ENCODE peak calls at places on chromosomes 16 and 17, in seven cellular contexts. One of them, this sample, is unnamed.

GRCh38 chr17:40109471-40109824 is 9.1 kb upstream of the NR1D1 start:
- DNase-seq in stimulated activated naive CD4-positive, alpha-beta T cell: no peak
- DNase-seq in activated CD8-positive, alpha-beta T cell treated with anti-CD3 and anti-CD28 coated beads, Interleukin-2, amount 10 ng/mL, durations not matched to agents 7 days and 5 days: peak
- DNase-seq in natural killer cell treated with Interleukin-12 subunit alpha and Interleukin-12 subunit beta and Interleukin-15 and Interleukin-18, amount 100 ng/mL, for 72 hours: no peak
- DNase-seq in skeletal muscle cell: no peak
- DNase-seq in body of pancreas: peak
- DNase-seq in epithelial cell of esophagus: peak
- DNase-seq in this sample: no peak

GRCh38 chr16:87414251-87414680 is 22.1 kb downstream of the MAP1LC3B start:
- DNase-seq in activated CD8-positive, alpha-beta T cell treated with anti-CD3 and anti-CD28 coated beads, Interleukin-2, amount 10 ng/mL, durations not matched to agents 7 days and 5 days: no peak
- DNase-seq in natural killer cell treated with Interleukin-12 subunit alpha and Interleukin-12 subunit beta and Interleukin-15 and Interleukin-18, amount 100 ng/mL, for 72 hours: no peak
- DNase-seq in body of pancreas: no peak
- DNase-seq in epithelial cell of esophagus: peak
- DNase-seq in stimulated activated naive CD4-positive, alpha-beta T cell: no peak
- DNase-seq in skeletal muscle cell: no peak
- DNase-seq in this sample: no peak

GRCh38 chr16:24482681-24483202 is 56.6 kb upstream of the RBBP6 start:
- DNase-seq in stimulated activated naive CD4-positive, alpha-beta T cell: no peak
- DNase-seq in natural killer cell treated with Interleukin-12 subunit alpha and Interleukin-12 subunit beta and Interleukin-15 and Interleukin-18, amount 100 ng/mL, for 72 hours: no peak
- DNase-seq in activated CD8-positive, alpha-beta T cell treated with anti-CD3 and anti-CD28 coated beads, Interleukin-2, amount 10 ng/mL, durations not matched to agents 7 days and 5 days: no peak
- DNase-seq in epithelial cell of esophagus: no peak
- DNase-seq in skeletal muscle cell: no peak
- DNase-seq in body of pancreas: no peak
- DNase-seq in this sample: no peak

GRCh38 chr17:5809580-5810188 is 225.4 kb upstream of the NLRP1 start:
- DNase-seq in stimulated activated naive CD4-positive, alpha-beta T cell: no peak
- DNase-seq in body of pancreas: no peak
- DNase-seq in activated CD8-positive, alpha-beta T cell treated with anti-CD3 and anti-CD28 coated beads, Interleukin-2, amount 10 ng/mL, durations not matched to agents 7 days and 5 days: no peak
- DNase-seq in skeletal muscle cell: no peak
- DNase-seq in natural killer cell treated with Interleukin-12 subunit alpha and Interleukin-12 subunit beta and Interleukin-15 and Interleukin-18, amount 100 ng/mL, for 72 hours: no peak
- DNase-seq in epithelial cell of esophagus: peak
- DNase-seq in this sample: no peak

GRCh38 chr17:57356722-57357391 is 100.5 kb downstream of the MSI2 start:
- DNase-seq in natural killer cell treated with Interleukin-12 subunit alpha and Interleukin-12 subunit beta and Interleukin-15 and Interleukin-18, amount 100 ng/mL, for 72 hours: no peak
- DNase-seq in stimulated activated naive CD4-positive, alpha-beta T cell: no peak
- DNase-seq in epithelial cell of esophagus: no peak
- DNase-seq in body of pancreas: no peak
- DNase-seq in skeletal muscle cell: no peak
- DNase-seq in activated CD8-positive, alpha-beta T cell treated with anti-CD3 and anti-CD28 coated beads, Interleukin-2, amount 10 ng/mL, durations not matched to agents 7 days and 5 days: no peak
- DNase-seq in this sample: no peak

GRCh38 chr16:85552980-85553435 is 60.1 kb upstream of the GSE1 start:
- DNase-seq in activated CD8-positive, alpha-beta T cell treated with anti-CD3 and anti-CD28 coated beads, Interleukin-2, amount 10 ng/mL, durations not matched to agents 7 days and 5 days: no peak
- DNase-seq in epithelial cell of esophagus: no peak
- DNase-seq in body of pancreas: no peak
- DNase-seq in skeletal muscle cell: no peak
- DNase-seq in stimulated activated naive CD4-positive, alpha-beta T cell: no peak
- DNase-seq in natural killer cell treated with Interleukin-12 subunit alpha and Interleukin-12 subunit beta and Interleukin-15 and Interleukin-18, amount 100 ng/mL, for 72 hours: no peak
- DNase-seq in this sample: no peak

GRCh38 chr16:89288966-89289365 is 71.5 kb downstream of the ZNF778 start:
- DNase-seq in activated CD8-positive, alpha-beta T cell treated with anti-CD3 and anti-CD28 coated beads, Interleukin-2, amount 10 ng/mL, durations not matched to agents 7 days and 5 days: no peak
- DNase-seq in skeletal muscle cell: no peak
- DNase-seq in natural killer cell treated with Interleukin-12 subunit alpha and Interleukin-12 subunit beta and Interleukin-15 and Interleukin-18, amount 100 ng/mL, for 72 hours: no peak
- DNase-seq in body of pancreas: no peak
- DNase-seq in epithelial cell of esophagus: no peak
- DNase-seq in stimulated activated naive CD4-positive, alpha-beta T cell: no peak
- DNase-seq in this sample: no peak

GRCh38 chr17:64066709-64067108 is 46.3 kb upstream of the ICAM2 start:
- DNase-seq in activated CD8-positive, alpha-beta T cell treated with anti-CD3 and anti-CD28 coated beads, Interleukin-2, amount 10 ng/mL, durations not matched to agents 7 days and 5 days: peak
- DNase-seq in stimulated activated naive CD4-positive, alpha-beta T cell: no peak
- DNase-seq in skeletal muscle cell: no peak
- DNase-seq in body of pancreas: no peak
- DNase-seq in natural killer cell treated with Interleukin-12 subunit alpha and Interleukin-12 subunit beta and Interleukin-15 and Interleukin-18, amount 100 ng/mL, for 72 hours: no peak
- DNase-seq in epithelial cell of esophagus: no peak
- DNase-seq in this sample: no peak

GRCh38 chr16:23949630-23950290 is 114.0 kb downstream of the PRKCB start:
- DNase-seq in skeletal muscle cell: no peak
- DNase-seq in body of pancreas: peak
- DNase-seq in epithelial cell of esophagus: no peak
- DNase-seq in activated CD8-positive, alpha-beta T cell treated with anti-CD3 and anti-CD28 coated beads, Interleukin-2, amount 10 ng/mL, durations not matched to agents 7 days and 5 days: peak
- DNase-seq in natural killer cell treated with Interleukin-12 subunit alpha and Interleukin-12 subunit beta and Interleukin-15 and Interleukin-18, amount 100 ng/mL, for 72 hours: peak
- DNase-seq in stimulated activated naive CD4-positive, alpha-beta T cell: peak
- DNase-seq in this sample: no peak

GRCh38 chr17:43020789-43021738 is 1.1 kb downstream of the VAT1 start:
- DNase-seq in body of pancreas: peak
- DNase-seq in stimulated activated naive CD4-positive, alpha-beta T cell: peak
- DNase-seq in skeletal muscle cell: no peak
- DNase-seq in epithelial cell of esophagus: peak
- DNase-seq in natural killer cell treated with Interleukin-12 subunit alpha and Interleukin-12 subunit beta and Interleukin-15 and Interleukin-18, amount 100 ng/mL, for 72 hours: no peak
- DNase-seq in activated CD8-positive, alpha-beta T cell treated with anti-CD3 and anti-CD28 coated beads, Interleukin-2, amount 10 ng/mL, durations not matched to agents 7 days and 5 days: no peak
- DNase-seq in this sample: peak

GRCh38 chr17:83200231-83200699 is 120.9 kb downstream of the METRNL start:
- DNase-seq in natural killer cell treated with Interleukin-12 subunit alpha and Interleukin-12 subunit beta and Interleukin-15 and Interleukin-18, amount 100 ng/mL, for 72 hours: peak
- DNase-seq in skeletal muscle cell: no peak
- DNase-seq in body of pancreas: peak
- DNase-seq in epithelial cell of esophagus: no peak
- DNase-seq in stimulated activated naive CD4-positive, alpha-beta T cell: no peak
- DNase-seq in activated CD8-positive, alpha-beta T cell treated with anti-CD3 and anti-CD28 coated beads, Interleukin-2, amount 10 ng/mL, durations not matched to agents 7 days and 5 days: peak
- DNase-seq in this sample: no peak

GRCh38 chr17:22265807-22266206 is 573.5 kb downstream of the KCNJ18 start:
- DNase-seq in natural killer cell treated with Interleukin-12 subunit alpha and Interleukin-12 subunit beta and Interleukin-15 and Interleukin-18, amount 100 ng/mL, for 72 hours: no peak
- DNase-seq in activated CD8-positive, alpha-beta T cell treated with anti-CD3 and anti-CD28 coated beads, Interleukin-2, amount 10 ng/mL, durations not matched to agents 7 days and 5 days: no peak
- DNase-seq in epithelial cell of esophagus: no peak
- DNase-seq in skeletal muscle cell: no peak
- DNase-seq in stimulated activated naive CD4-positive, alpha-beta T cell: no peak
- DNase-seq in body of pancreas: no peak
- DNase-seq in this sample: no peak

GRCh38 chr17:79615446-79615845 is 4.6 kb upstream of the RBFOX3 start:
- DNase-seq in stimulated activated naive CD4-positive, alpha-beta T cell: no peak
- DNase-seq in body of pancreas: no peak
- DNase-seq in epithelial cell of esophagus: no peak
- DNase-seq in activated CD8-positive, alpha-beta T cell treated with anti-CD3 and anti-CD28 coated beads, Interleukin-2, amount 10 ng/mL, durations not matched to agents 7 days and 5 days: no peak
- DNase-seq in skeletal muscle cell: no peak
- DNase-seq in natural killer cell treated with Interleukin-12 subunit alpha and Interleukin-12 subunit beta and Interleukin-15 and Interleukin-18, amount 100 ng/mL, for 72 hours: no peak
- DNase-seq in this sample: no peak

GRCh38 chr17:28675980-28676379 is 14.0 kb downstream of the SUPT6H start:
- DNase-seq in body of pancreas: peak
- DNase-seq in skeletal muscle cell: no peak
- DNase-seq in activated CD8-positive, alpha-beta T cell treated with anti-CD3 and anti-CD28 coated beads, Interleukin-2, amount 10 ng/mL, durations not matched to agents 7 days and 5 days: peak
- DNase-seq in stimulated activated naive CD4-positive, alpha-beta T cell: no peak
- DNase-seq in epithelial cell of esophagus: peak
- DNase-seq in natural killer cell treated with Interleukin-12 subunit alpha and Interleukin-12 subunit beta and Interleukin-15 and Interleukin-18, amount 100 ng/mL, for 72 hours: no peak
- DNase-seq in this sample: no peak

GRCh38 chr16:14559809-14560227 is 70.2 kb downstream of the PARN start:
- DNase-seq in activated CD8-positive, alpha-beta T cell treated with anti-CD3 and anti-CD28 coated beads, Interleukin-2, amount 10 ng/mL, durations not matched to agents 7 days and 5 days: no peak
- DNase-seq in skeletal muscle cell: no peak
- DNase-seq in natural killer cell treated with Interleukin-12 subunit alpha and Interleukin-12 subunit beta and Interleukin-15 and Interleukin-18, amount 100 ng/mL, for 72 hours: no peak
- DNase-seq in stimulated activated naive CD4-positive, alpha-beta T cell: no peak
- DNase-seq in body of pancreas: peak
- DNase-seq in epithelial cell of esophagus: peak
- DNase-seq in this sample: peak

GRCh38 chr16:55370762-55371482 is 46.9 kb downstream of the IRX6 start:
- DNase-seq in skeletal muscle cell: no peak
- DNase-seq in body of pancreas: peak
- DNase-seq in stimulated activated naive CD4-positive, alpha-beta T cell: no peak
- DNase-seq in activated CD8-positive, alpha-beta T cell treated with anti-CD3 and anti-CD28 coated beads, Interleukin-2, amount 10 ng/mL, durations not matched to agents 7 days and 5 days: no peak
- DNase-seq in epithelial cell of esophagus: peak
- DNase-seq in natural killer cell treated with Interleukin-12 subunit alpha and Interleukin-12 subunit beta and Interleukin-15 and Interleukin-18, amount 100 ng/mL, for 72 hours: no peak
- DNase-seq in this sample: no peak

GRCh38 chr16:48081656-48082055 is 74.1 kb downstream of the ABCC12 start:
- DNase-seq in skeletal muscle cell: peak
- DNase-seq in natural killer cell treated with Interleukin-12 subunit alpha and Interleukin-12 subunit beta and Interleukin-15 and Interleukin-18, amount 100 ng/mL, for 72 hours: no peak
- DNase-seq in stimulated activated naive CD4-positive, alpha-beta T cell: no peak
- DNase-seq in body of pancreas: no peak
- DNase-seq in epithelial cell of esophagus: peak
- DNase-seq in activated CD8-positive, alpha-beta T cell treated with anti-CD3 and anti-CD28 coated beads, Interleukin-2, amount 10 ng/mL, durations not matched to agents 7 days and 5 days: no peak
- DNase-seq in this sample: no peak

GRCh38 chr16:73735954-73736353 is 560.7 kb upstream of the PSMD7 start:
- DNase-seq in activated CD8-positive, alpha-beta T cell treated with anti-CD3 and anti-CD28 coated beads, Interleukin-2, amount 10 ng/mL, durations not matched to agents 7 days and 5 days: no peak
- DNase-seq in skeletal muscle cell: no peak
- DNase-seq in natural killer cell treated with Interleukin-12 subunit alpha and Interleukin-12 subunit beta and Interleukin-15 and Interleukin-18, amount 100 ng/mL, for 72 hours: no peak
- DNase-seq in stimulated activated naive CD4-positive, alpha-beta T cell: no peak
- DNase-seq in body of pancreas: no peak
- DNase-seq in epithelial cell of esophagus: peak
- DNase-seq in this sample: no peak

GRCh38 chr17:59815965-59816364 is 76.8 kb downstream of the TUBD1 start:
- DNase-seq in natural killer cell treated with Interleukin-12 subunit alpha and Interleukin-12 subunit beta and Interleukin-15 and Interleukin-18, amount 100 ng/mL, for 72 hours: no peak
- DNase-seq in body of pancreas: no peak
- DNase-seq in stimulated activated naive CD4-positive, alpha-beta T cell: no peak
- DNase-seq in skeletal muscle cell: no peak
- DNase-seq in activated CD8-positive, alpha-beta T cell treated with anti-CD3 and anti-CD28 coated beads, Interleukin-2, amount 10 ng/mL, durations not matched to agents 7 days and 5 days: no peak
- DNase-seq in epithelial cell of esophagus: peak
- DNase-seq in this sample: no peak

GRCh38 chr17:39450051-39450450 is 1.0 kb downstream of the MED1 start:
- DNase-seq in epithelial cell of esophagus: no peak
- DNase-seq in activated CD8-positive, alpha-beta T cell treated with anti-CD3 and anti-CD28 coated beads, Interleukin-2, amount 10 ng/mL, durations not matched to agents 7 days and 5 days: no peak
- DNase-seq in stimulated activated naive CD4-positive, alpha-beta T cell: no peak
- DNase-seq in natural killer cell treated with Interleukin-12 subunit alpha and Interleukin-12 subunit beta and Interleukin-15 and Interleukin-18, amount 100 ng/mL, for 72 hours: no peak
- DNase-seq in skeletal muscle cell: no peak
- DNase-seq in body of pancreas: no peak
- DNase-seq in this sample: no peak

GRCh38 chr17:58224315-58224714 is 5.3 kb upstream of the MKS1 start:
- DNase-seq in epithelial cell of esophagus: peak
- DNase-seq in natural killer cell treated with Interleukin-12 subunit alpha and Interleukin-12 subunit beta and Interleukin-15 and Interleukin-18, amount 100 ng/mL, for 72 hours: peak
- DNase-seq in activated CD8-positive, alpha-beta T cell treated with anti-CD3 and anti-CD28 coated beads, Interleukin-2, amount 10 ng/mL, durations not matched to agents 7 days and 5 days: no peak
- DNase-seq in body of pancreas: no peak
- DNase-seq in skeletal muscle cell: peak
- DNase-seq in stimulated activated naive CD4-positive, alpha-beta T cell: no peak
- DNase-seq in this sample: peak

GRCh38 chr16:24758986-24759385 is 29.5 kb downstream of the TNRC6A start:
- DNase-seq in body of pancreas: no peak
- DNase-seq in natural killer cell treated with Interleukin-12 subunit alpha and Interleukin-12 subunit beta and Interleukin-15 and Interleukin-18, amount 100 ng/mL, for 72 hours: no peak
- DNase-seq in skeletal muscle cell: no peak
- DNase-seq in stimulated activated naive CD4-positive, alpha-beta T cell: no peak
- DNase-seq in epithelial cell of esophagus: peak
- DNase-seq in activated CD8-positive, alpha-beta T cell treated with anti-CD3 and anti-CD28 coated beads, Interleukin-2, amount 10 ng/mL, durations not matched to agents 7 days and 5 days: no peak
- DNase-seq in this sample: peak

GRCh38 chr16:67975321-67976105 is 4.8 kb downstream of the DPEP3 start:
- DNase-seq in stimulated activated naive CD4-positive, alpha-beta T cell: no peak
- DNase-seq in natural killer cell treated with Interleukin-12 subunit alpha and Interleukin-12 subunit beta and Interleukin-15 and Interleukin-18, amount 100 ng/mL, for 72 hours: no peak
- DNase-seq in epithelial cell of esophagus: no peak
- DNase-seq in skeletal muscle cell: no peak
- DNase-seq in body of pancreas: no peak
- DNase-seq in activated CD8-positive, alpha-beta T cell treated with anti-CD3 and anti-CD28 coated beads, Interleukin-2, amount 10 ng/mL, durations not matched to agents 7 days and 5 days: no peak
- DNase-seq in this sample: no peak

GRCh38 chr17:74922694-74923537 is at the start of gene USH1G:
- DNase-seq in epithelial cell of esophagus: peak
- DNase-seq in body of pancreas: no peak
- DNase-seq in natural killer cell treated with Interleukin-12 subunit alpha and Interleukin-12 subunit beta and Interleukin-15 and Interleukin-18, amount 100 ng/mL, for 72 hours: no peak
- DNase-seq in activated CD8-positive, alpha-beta T cell treated with anti-CD3 and anti-CD28 coated beads, Interleukin-2, amount 10 ng/mL, durations not matched to agents 7 days and 5 days: no peak
- DNase-seq in skeletal muscle cell: no peak
- DNase-seq in stimulated activated naive CD4-positive, alpha-beta T cell: no peak
- DNase-seq in this sample: no peak

GRCh38 chr17:29071303-29071702 is 28.4 kb downstream of the PIPOX start:
- DNase-seq in stimulated activated naive CD4-positive, alpha-beta T cell: no peak
- DNase-seq in natural killer cell treated with Interleukin-12 subunit alpha and Interleukin-12 subunit beta and Interleukin-15 and Interleukin-18, amount 100 ng/mL, for 72 hours: no peak
- DNase-seq in activated CD8-positive, alpha-beta T cell treated with anti-CD3 and anti-CD28 coated beads, Interleukin-2, amount 10 ng/mL, durations not matched to agents 7 days and 5 days: no peak
- DNase-seq in epithelial cell of esophagus: no peak
- DNase-seq in body of pancreas: no peak
- DNase-seq in skeletal muscle cell: no peak
- DNase-seq in this sample: no peak

GRCh38 chr17:31532161-31532515 is 140.7 kb downstream of the RAB11FIP4 start:
- DNase-seq in activated CD8-positive, alpha-beta T cell treated with anti-CD3 and anti-CD28 coated beads, Interleukin-2, amount 10 ng/mL, durations not matched to agents 7 days and 5 days: no peak
- DNase-seq in epithelial cell of esophagus: no peak
- DNase-seq in skeletal muscle cell: no peak
- DNase-seq in body of pancreas: no peak
- DNase-seq in natural killer cell treated with Interleukin-12 subunit alpha and Interleukin-12 subunit beta and Interleukin-15 and Interleukin-18, amount 100 ng/mL, for 72 hours: no peak
- DNase-seq in stimulated activated naive CD4-positive, alpha-beta T cell: no peak
- DNase-seq in this sample: no peak

GRCh38 chr17:72510454-72511016 is 389.7 kb downstream of the SOX9 start:
- DNase-seq in body of pancreas: peak
- DNase-seq in epithelial cell of esophagus: no peak
- DNase-seq in stimulated activated naive CD4-positive, alpha-beta T cell: no peak
- DNase-seq in natural killer cell treated with Interleukin-12 subunit alpha and Interleukin-12 subunit beta and Interleukin-15 and Interleukin-18, amount 100 ng/mL, for 72 hours: no peak
- DNase-seq in skeletal muscle cell: no peak
- DNase-seq in activated CD8-positive, alpha-beta T cell treated with anti-CD3 and anti-CD28 coated beads, Interleukin-2, amount 10 ng/mL, durations not matched to agents 7 days and 5 days: no peak
- DNase-seq in this sample: no peak

GRCh38 chr16:88289549-88290344 is 93.0 kb upstream of the ZNF469 start:
- DNase-seq in epithelial cell of esophagus: no peak
- DNase-seq in natural killer cell treated with Interleukin-12 subunit alpha and Interleukin-12 subunit beta and Interleukin-15 and Interleukin-18, amount 100 ng/mL, for 72 hours: peak
- DNase-seq in body of pancreas: no peak
- DNase-seq in stimulated activated naive CD4-positive, alpha-beta T cell: no peak
- DNase-seq in activated CD8-positive, alpha-beta T cell treated with anti-CD3 and anti-CD28 coated beads, Interleukin-2, amount 10 ng/mL, durations not matched to agents 7 days and 5 days: peak
- DNase-seq in skeletal muscle cell: no peak
- DNase-seq in this sample: no peak